ENCODE peak calls at places on chromosomes 11 and 22, in seven cellular contexts. M, H, Y, L, F, J and A are unnamed samples.

GRCh38 chr11:6737872-6738466 is 33.8 kb downstream of the OR2AG2 start:
- DNase-seq in M (peak; percentile 11), H (peak; percentile 53), Y (peak; percentile 43), L (no peak), F (peak; percentile 41), J (no peak), A (peak; percentile 67)

GRCh38 chr22:37609240-37610152 is 862 bp downstream of the GGA1 start:
- DNase-seq in M (peak; percentile 71), H (peak; percentile 46), Y (no peak), L (no peak), F (no peak), J (no peak), A (no peak)

GRCh38 chr11:102830328-102830727 is 13.1 kb downstream of the MMP3 start:
- DNase-seq in M (no peak), H (no peak), Y (no peak), L (no peak), F (no peak), J (no peak), A (no peak)

GRCh38 chr11:47234669-47235075 is 13.9 kb downstream of the ACP2 start:
- DNase-seq in M (peak; percentile 4), H (no peak), Y (no peak), L (no peak), F (no peak), J (no peak), A (peak; percentile 54)

GRCh38 chr22:23705358-23705757 is 14.5 kb downstream of the RGL4 start:
- DNase-seq in M (no peak), H (no peak), Y (no peak), L (no peak), F (no peak), J (no peak), A (no peak)

GRCh38 chr22:29456211-29456671 is 17.9 kb downstream of the RFPL1 start:
- DNase-seq in M (no peak), H (no peak), Y (no peak), L (no peak), F (no peak), J (no peak), A (no peak)

GRCh38 chr11:78476066-78476465 is 58.4 kb upstream of the GAB2 start:
- DNase-seq in M (no peak), H (no peak), Y (no peak), L (no peak), F (no peak), J (no peak), A (peak; percentile 13)

GRCh38 chr11:66887531-66887930 is 30.7 kb downstream of the LRFN4 start:
- DNase-seq in M (no peak), H (no peak), Y (no peak), L (no peak), F (no peak), J (no peak), A (no peak)

GRCh38 chr11:107331728-107332127 is 125.9 kb downstream of the CWF19L2 start:
- DNase-seq in M (no peak), H (no peak), Y (no peak), L (no peak), F (no peak), J (no peak), A (no peak)

GRCh38 chr11:36532908-36533601 is 23.0 kb upstream of the TRAF6 start:
- DNase-seq in M (peak; percentile 51), H (no peak), Y (no peak), L (no peak), F (no peak), J (no peak), A (no peak)

GRCh38 chr11:75434051-75434450 is 1.0 kb upstream of the KLHL35 start:
- DNase-seq in M (no peak), H (no peak), Y (no peak), L (no peak), F (no peak), J (no peak), A (no peak)

GRCh38 chr22:24326266-24326665 is 55.6 kb downstream of the SPECC1L start:
- DNase-seq in M (peak; percentile 19), H (no peak), Y (no peak), L (no peak), F (no peak), J (no peak), A (no peak)

GRCh38 chr11:119389611-119390254 is 8.2 kb upstream of the USP2 start:
- DNase-seq in M (no peak), H (peak; percentile 32), Y (no peak), L (no peak), F (no peak), J (no peak), A (peak; percentile 69)

GRCh38 chr11:120235024-120235628 is 4.8 kb upstream of the POU2F3 start:
- DNase-seq in M (peak; percentile 78), H (peak; percentile 85), Y (peak; percentile 64), L (peak; percentile 84), F (peak; percentile 66), J (no peak), A (peak; percentile 93)

GRCh38 chr11:111324277-111324720 is 26.0 kb downstream of the POU2AF3 start:
- DNase-seq in M (no peak), H (no peak), Y (no peak), L (no peak), F (no peak), J (no peak), A (no peak)

GRCh38 chr11:67252831-67253239 is 13.4 kb upstream of the GRK2 start:
- DNase-seq in M (no peak), H (no peak), Y (no peak), L (no peak), F (no peak), J (no peak), A (no peak)

GRCh38 chr11:105393326-105393725 is 216.5 kb upstream of the GRIA4 start:
- DNase-seq in M (no peak), H (no peak), Y (no peak), L (no peak), F (no peak), J (no peak), A (no peak)

GRCh38 chr11:7896026-7896785 is 34.9 kb downstream of the OR10A6 start:
- DNase-seq in M (no peak), H (no peak), Y (no peak), L (no peak), F (no peak), J (no peak), A (no peak)

GRCh38 chr11:85893378-85893777 is 38.2 kb downstream of the CCDC83 start:
- DNase-seq in M (no peak), H (no peak), Y (no peak), L (no peak), F (no peak), J (no peak), A (no peak)

GRCh38 chr11:9916480-9916879 is 252.6 kb downstream of the SWAP70 start:
- DNase-seq in M (no peak), H (no peak), Y (no peak), L (no peak), F (no peak), J (no peak), A (no peak)

GRCh38 chr11:8756201-8756600 is 73.6 kb downstream of the RPL27A start:
- DNase-seq in M (no peak), H (no peak), Y (no peak), L (no peak), F (no peak), J (no peak), A (no peak)

GRCh38 chr11:20035701-20036601 is 124.3 kb downstream of the DBX1 start:
- DNase-seq in M (no peak), H (peak; percentile 15), Y (no peak), L (no peak), F (peak; percentile 91), J (no peak), A (peak; percentile 49)
- TF ChIP-seq JUND in M (peak; percentile 77), H (peak; percentile 96), Y (no peak), L (no peak), F (peak; percentile 79), J (no peak), A (no peak)

DNA sequence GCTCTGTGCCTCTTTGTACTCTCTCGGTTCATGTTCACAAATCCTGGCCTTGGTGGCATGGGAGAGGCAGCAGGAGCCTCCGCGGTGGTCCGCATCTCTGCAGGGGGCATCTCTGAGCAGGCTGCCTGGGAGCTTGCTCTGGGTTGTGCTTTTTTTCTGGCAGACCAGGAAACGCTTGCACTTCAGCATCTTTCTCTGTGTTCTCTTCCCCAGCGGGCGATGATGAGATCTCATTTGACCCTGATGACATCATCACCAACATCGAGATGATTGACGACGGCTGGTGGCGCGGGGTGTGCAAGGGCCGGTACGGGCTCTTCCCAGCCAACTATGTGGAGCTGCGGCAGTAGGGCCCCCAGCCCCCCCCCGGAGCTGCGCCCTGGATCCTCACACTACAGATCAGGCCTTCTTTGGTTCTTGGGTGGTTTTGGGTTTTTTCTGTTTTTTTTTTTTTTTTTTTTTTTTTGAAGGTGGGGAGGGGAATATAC is 36.5 kb downstream of the CTTN start:
- DNase-seq in M (peak; percentile 58), H (no peak), Y (no peak), L (no peak), F (no peak), J (no peak), A (no peak)
- TF ChIP-seq JUND in M (no peak), H (peak; percentile 30), Y (no peak), L (no peak), F (no peak), J (no peak), A (no peak)

GRCh38 chr11:83033972-83034672 is 37.6 kb downstream of the RAB30 start:
- DNase-seq in M (peak; percentile 69), H (no peak), Y (no peak), L (no peak), F (no peak), J (no peak), A (no peak)
- TF ChIP-seq JUND in M (no peak), H (no peak), Y (no peak), L (no peak), F (no peak), J (no peak), A (no peak)

DNA sequence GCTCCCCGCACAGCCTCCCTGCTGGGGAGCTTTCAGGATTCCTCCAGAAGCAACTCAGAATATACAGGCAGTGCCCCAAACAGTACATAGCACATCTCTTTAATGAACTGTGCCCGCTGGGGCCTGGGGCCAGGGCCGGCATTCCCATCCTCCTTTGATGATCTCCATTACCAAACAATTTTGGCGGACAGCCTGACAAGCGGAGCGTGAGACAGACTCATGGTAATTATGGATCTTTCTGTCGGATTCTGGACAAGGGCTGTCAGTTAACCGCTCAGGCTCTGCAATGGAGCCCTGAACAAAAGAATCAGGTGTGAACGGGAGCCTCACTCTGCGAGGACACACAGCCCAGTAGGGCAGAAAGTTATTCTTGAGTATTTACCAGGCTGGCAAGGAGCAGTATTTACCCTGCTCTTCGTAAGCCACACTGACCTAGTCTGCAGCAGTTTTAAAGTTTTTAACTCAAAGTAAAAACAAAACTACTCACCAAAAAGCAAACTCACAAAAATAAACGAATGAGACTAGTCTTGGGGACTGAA is 174.0 kb downstream of the TBC1D22A start:
- DNase-seq in M (no peak), H (no peak), Y (no peak), L (no peak), F (peak; percentile 76), J (no peak), A (no peak)
- TF ChIP-seq JUND in M (no peak), H (no peak), Y (no peak), L (no peak), F (no peak), J (no peak), A (no peak)